ENCODE peak calls at places on chromosomes 13 and 19, in six cellular contexts. Y is heart right ventricle; G is pancreas; K is activated CD8-positive, alpha-beta memory T cell treated with anti-CD3 and anti-CD28 coated beads, Interleukin-2, amount 10 ng/mL, durations not matched to agents 7 days and 5 days; W is mucosa of descending colon; I is T-helper 17 cell. X is an unnamed sample.

GRCh38 chr19:14089412-14089661 is 1.2 kb downstream of the SAMD1 start:
- ATAC-seq in G (no peak), K (no peak), W (no peak), I (no peak), Y (no peak), X (no peak)

GRCh38 chr13:97068146-97068545 is 73.9 kb upstream of the OXGR1 start:
- ATAC-seq in I (no peak), K (no peak), Y (no peak), W (no peak), G (no peak), X (no peak)

GRCh38 chr19:41903161-41903953 is 20.4 kb downstream of the ARHGEF1 start:
- ATAC-seq in G (no peak), W (no peak), I (no peak), Y (no peak), K (no peak), X (no peak)

GRCh38 chr19:37997911-37998344 is 90.9 kb downstream of the SIPA1L3 start:
- ATAC-seq in G (peak), I (no peak), Y (peak), K (no peak), W (no peak), X (peak)

GRCh38 chr19:3976495-3977241 is 5.8 kb upstream of the DAPK3 start:
- ATAC-seq in W (peak), Y (no peak), K (no peak), I (peak), G (no peak), X (peak)

GRCh38 chr19:18097993-18098890 is 664 bp downstream of the MAST3 start:
- ATAC-seq in K (no peak), G (peak), Y (no peak), W (no peak), I (peak), X (no peak)

GRCh38 chr19:20102097-20102496 is 24.3 kb downstream of the ZNF90 start:
- ATAC-seq in I (no peak), G (no peak), Y (no peak), K (no peak), W (no peak), X (no peak)

GRCh38 chr19:2221250-2221831 is 14.8 kb downstream of the PLEKHJ1 start:
- ATAC-seq in I (no peak), G (peak), W (no peak), K (no peak), Y (no peak), X (no peak)

GRCh38 chr13:70014337-70014736 is 93.3 kb upstream of the ATXN8OS start:
- ATAC-seq in Y (no peak), W (no peak), G (no peak), K (no peak), I (no peak), X (no peak)

GRCh38 chr13:26601669-26602068 is 44.2 kb downstream of the WASF3 start:
- ATAC-seq in Y (no peak), W (no peak), G (peak), I (no peak), K (peak), X (no peak)

X was measured in esophagus mucosa.